ENCODE peak calls at places on chromosomes 2 and 18, in seven cellular contexts. Y is H9, J is IMR-90, M is neuronal stem cell, D is mesenchymal stem cell, R is trophoblast cell, K is H1. V is an unnamed sample.

GRCh38 chr2:225091336-225091735 is 49.1 kb upstream of the DOCK10 start:
- DNase-seq in J (peak), R (no peak), Y (no peak), D (peak), M (no peak), K (no peak), V (no peak)

GRCh38 chr2:129255610-129256313 is 723.7 kb upstream of the RAB6C start:
- DNase-seq in M (no peak), D (no peak), J (no peak), Y (no peak), K (no peak), R (peak), V (no peak)

GRCh38 chr2:216664593-216665034 is 30.7 kb downstream of the IGFBP5 start:
- DNase-seq in Y (no peak), D (no peak), K (no peak), M (no peak), J (peak), R (no peak), V (peak)

GRCh38 chr2:101516833-101517690 is 42.1 kb upstream of the RFX8 start:
- DNase-seq in R (peak), Y (no peak), J (peak), D (peak), K (no peak), M (no peak), V (no peak)

GRCh38 chr2:200618590-200619021 is 32.8 kb downstream of the AOX1 start:
- DNase-seq in Y (no peak), J (peak), K (no peak), M (no peak), D (peak), R (no peak), V (no peak)

GRCh38 chr2:62197609-62198236 is 1.8 kb downstream of the B3GNT2 start:
- DNase-seq in J (no peak), K (no peak), Y (no peak), M (peak), R (peak), D (peak), V (peak)

GRCh38 chr2:10245021-10245420 is 57.7 kb upstream of the HPCAL1 start:
- DNase-seq in D (no peak), Y (no peak), K (no peak), J (no peak), R (no peak), M (no peak), V (no peak)

GRCh38 chr18:49055787-49056186 is 105.0 kb upstream of the SMAD7 start:
- DNase-seq in M (no peak), Y (no peak), K (no peak), D (peak), J (peak), R (peak), V (no peak)

GRCh38 chr2:159125858-159126257 is 157.4 kb downstream of the TANC1 start:
- DNase-seq in K (no peak), J (no peak), M (no peak), Y (no peak), D (no peak), R (no peak), V (no peak)

GRCh38 chr2:238155051-238155760 is 3.6 kb upstream of the ERFE start:
- DNase-seq in K (no peak), J (peak), R (no peak), Y (no peak), M (no peak), D (peak), V (peak)

GRCh38 chr18:54647176-54647575 is 56.1 kb downstream of the DYNAP start:
- DNase-seq in D (peak), R (peak), Y (peak), M (peak), J (peak), K (peak), V (peak)

GRCh38 chr2:234500394-234501006 is 3.6 kb upstream of the ARL4C start:
- DNase-seq in K (no peak), J (peak), R (peak), M (no peak), D (peak), Y (peak), V (peak)

GRCh38 chr2:36672199-36672598 is 24.3 kb upstream of the VIT start:
- DNase-seq in J (peak), K (no peak), D (peak), R (peak), Y (no peak), M (peak), V (peak)

GRCh38 chr2:120473522-120474271 is 127.8 kb downstream of the INHBB start:
- DNase-seq in M (no peak), Y (no peak), R (no peak), J (no peak), K (no peak), D (no peak), V (no peak)

GRCh38 chr2:192123847-192124246 is 70.9 kb downstream of the TMEFF2 start:
- DNase-seq in K (no peak), J (peak), D (no peak), Y (no peak), R (no peak), M (no peak), V (no peak)

GRCh38 chr18:51013259-51013658 is 16.8 kb upstream of the SMAD4 start:
- DNase-seq in Y (no peak), M (no peak), K (no peak), R (no peak), J (no peak), D (no peak), V (no peak)

GRCh38 chr2:239774142-239774462 is 251.0 kb downstream of the NDUFA10 start:
- DNase-seq in J (no peak), D (no peak), R (no peak), Y (no peak), M (no peak), K (no peak), V (no peak)

GRCh38 chr2:239770240-239770639 is 254.9 kb downstream of the NDUFA10 start:
- DNase-seq in K (no peak), R (no peak), M (no peak), J (no peak), Y (no peak), D (no peak), V (no peak)

GRCh38 chr2:239773377-239774141 is 251.6 kb downstream of the NDUFA10 start:
- DNase-seq in R (no peak), D (no peak), K (no peak), M (no peak), J (no peak), Y (no peak), V (no peak)

GRCh38 chr2:239774933-239775622 is 250.1 kb downstream of the NDUFA10 start:
- DNase-seq in J (no peak), Y (no peak), K (no peak), D (no peak), M (no peak), R (no peak), V (no peak)

GRCh38 chr2:239772721-239773120 is 252.4 kb downstream of the NDUFA10 start:
- DNase-seq in R (no peak), K (no peak), J (no peak), Y (no peak), D (no peak), M (no peak), V (no peak)
- H4K8ac ChIP-seq in R (no peak), K (no peak), J (no peak), Y (no peak), D (no peak), M (no peak), V (no peak)

DNA sequence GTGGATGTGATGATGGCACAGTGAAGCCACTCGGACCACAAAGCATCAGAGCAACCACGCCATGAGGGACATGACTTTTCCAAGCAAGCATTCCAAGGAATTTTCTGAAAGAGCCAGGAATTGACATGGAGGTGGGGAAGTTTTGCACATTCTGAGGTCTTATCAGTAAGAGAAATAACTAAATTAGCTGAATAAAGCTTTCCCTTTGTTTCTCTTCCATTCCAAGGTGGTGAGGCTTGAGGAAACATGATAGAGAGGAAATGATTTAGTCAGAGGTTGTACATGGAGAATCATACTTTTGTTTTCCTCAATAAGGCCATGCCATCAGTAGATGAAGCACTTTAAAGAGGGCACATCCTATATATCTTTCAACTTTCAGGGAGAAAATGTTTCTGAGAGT is 115.7 kb upstream of the MMADHC start:
- DNase-seq in K (no peak), J (peak), Y (no peak), D (no peak), R (no peak), M (no peak), V (no peak)
- H3K9ac ChIP-seq in K (no peak), J (no peak), Y (no peak), D (no peak), R (no peak), M (no peak), V (no peak)

DNA sequence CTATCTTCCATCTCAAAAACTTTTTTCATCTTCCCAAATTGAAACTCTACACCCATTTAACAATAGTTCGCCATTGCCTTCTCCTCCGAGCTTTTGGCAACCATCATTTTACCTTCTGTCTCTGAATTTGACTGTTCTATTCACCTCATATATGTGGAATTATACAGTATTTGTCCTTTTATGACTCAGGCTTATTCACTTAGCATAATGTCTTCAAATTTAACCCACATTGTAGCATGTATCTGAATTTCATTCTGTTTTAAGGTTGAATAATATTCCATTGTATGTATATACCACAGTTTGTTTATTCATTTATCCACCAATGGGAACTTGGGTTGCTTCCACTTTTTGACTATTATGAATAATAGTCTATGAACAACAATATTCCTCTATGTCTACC is 233.9 kb downstream of the GPD2 start:
- DNase-seq in J (no peak), M (no peak), K (no peak), D (no peak), Y (no peak), R (no peak), V (no peak)
- H4K8ac ChIP-seq in J (no peak), M (no peak), K (no peak), D (no peak), Y (no peak), R (no peak), V (no peak)

GRCh38 chr18:74994502-74995403 is 214.2 kb downstream of the PTGR3 start:
- DNase-seq in D (peak), M (no peak), J (peak), R (peak), K (no peak), Y (no peak), V (peak)
- H3K9ac ChIP-seq in D (no peak), M (no peak), J (no peak), R (peak), K (no peak), Y (no peak), V (no peak)